ENCODE peak calls at places on chromosomes 12 and 14, in ten cellular contexts. E is right cardiac atrium; O is NCI-H460; G is dorsolateral prefrontal cortex; I is stimulated activated CD4-positive, alpha-beta T cell treated with anti-CD3 and anti-CD28 coated beads, Interleukin-1b, Interleukin-23, amount 100 ng/mL, for 24 hours; T is SK-N-SH; F is activated CD8-positive, alpha-beta memory T cell treated with anti-CD3 and anti-CD28 coated beads, Interleukin-2, amount 10 ng/mL, durations not matched to agents 7 days and 5 days; A is D341Med; V is HS-27A; Y is EH. R is an unnamed sample.

GRCh38 chr12:27515671-27516070 is 8.3 kb upstream of the PPFIBP1 start:
- DNase-seq in T (no peak), E (no peak), F (no peak), O (no peak), A (no peak), G (no peak), I (no peak), V (no peak), Y (no peak), R (no peak)

GRCh38 chr12:43102506-43103269 is 449.3 kb downstream of the ADAMTS20 start:
- DNase-seq in I (no peak), E (no peak), F (no peak), V (no peak), O (no peak), G (no peak), Y (no peak), T (no peak), A (no peak), R (no peak)

GRCh38 chr14:77097006-77097688 is 911 bp upstream of the CIPC start:
- DNase-seq in E (no peak), F (no peak), Y (no peak), A (no peak), T (no peak), V (peak), O (no peak), G (no peak), I (no peak), R (peak)

GRCh38 chr12:85688837-85689236 is 147.4 kb downstream of the RASSF9 start:
- DNase-seq in Y (no peak), F (no peak), G (no peak), O (no peak), A (peak), I (no peak), V (no peak), T (no peak), E (no peak), R (no peak)

GRCh38 chr12:31966558-31967205 is 7.5 kb downstream of the RESF1 start:
- DNase-seq in A (no peak), V (no peak), O (no peak), F (peak), T (no peak), E (no peak), Y (no peak), G (no peak), I (no peak), R (no peak)

GRCh38 chr14:71932229-71932951 is at the start of gene RGS6:
- DNase-seq in I (no peak), A (peak), O (peak), E (peak), Y (peak), G (no peak), T (peak), V (no peak), F (no peak), R (peak)

GRCh38 chr14:64950889-64951288 is 8.3 kb upstream of the GPX2 start:
- DNase-seq in Y (no peak), I (no peak), F (no peak), G (no peak), O (no peak), A (no peak), T (no peak), E (peak), V (no peak), R (no peak)

GRCh38 chr12:51036165-51036765 is 10.1 kb upstream of the SLC11A2 start:
- DNase-seq in Y (no peak), F (no peak), I (no peak), V (no peak), A (no peak), G (no peak), T (no peak), E (no peak), O (no peak), R (no peak)

GRCh38 chr14:79724934-79725717 is 486.2 kb downstream of the DIO2 start:
- DNase-seq in V (no peak), Y (no peak), O (no peak), A (no peak), I (no peak), F (no peak), E (no peak), G (no peak), T (no peak), R (no peak)

GRCh38 chr12:6199531-6200265 is 502 bp upstream of the CD9 start:
- DNase-seq in T (no peak), A (peak), G (no peak), O (no peak), I (no peak), Y (peak), F (no peak), E (peak), V (no peak), R (no peak)

GRCh38 chr12:113413488-113413939 is 8.7 kb upstream of the SDSL start:
- DNase-seq in Y (peak), O (peak), T (no peak), E (peak), I (no peak), F (no peak), G (no peak), V (no peak), A (no peak), R (no peak)

GRCh38 chr14:38959021-38959420 is 144.0 kb downstream of the SEC23A start:
- DNase-seq in Y (no peak), I (no peak), F (no peak), E (no peak), G (no peak), T (no peak), V (no peak), A (no peak), O (no peak), R (no peak)

GRCh38 chr12:64992641-64993040 is 128.5 kb downstream of the WIF1 start:
- DNase-seq in I (no peak), Y (no peak), F (no peak), E (no peak), V (no peak), G (no peak), O (no peak), T (no peak), A (no peak), R (no peak)

GRCh38 chr12:132582582-132583279 is 27.7 kb downstream of the LRCOL1 start:
- DNase-seq in V (no peak), A (no peak), I (no peak), G (no peak), F (no peak), Y (no peak), O (no peak), T (no peak), E (peak), R (no peak)

GRCh38 chr12:12172106-12172511 is 94.7 kb downstream of the LRP6 start:
- DNase-seq in G (no peak), O (no peak), F (peak), E (no peak), V (no peak), Y (peak), A (no peak), T (no peak), I (no peak), R (no peak)

GRCh38 chr12:123269395-123269892 is 2.2 kb downstream of the CDK2AP1 start:
- DNase-seq in O (no peak), E (peak), V (no peak), F (peak), I (no peak), A (peak), T (peak), Y (peak), G (peak), R (peak)

GRCh38 chr14:60221441-60221840 is 27.6 kb upstream of the PPM1A start:
- DNase-seq in E (no peak), A (no peak), T (no peak), G (no peak), V (no peak), Y (no peak), O (no peak), F (no peak), I (no peak), R (no peak)

GRCh38 chr12:65899289-65899688 is 75.0 kb downstream of the HMGA2 start:
- DNase-seq in O (no peak), Y (no peak), G (no peak), V (no peak), F (no peak), I (no peak), T (no peak), A (no peak), E (no peak), R (no peak)

GRCh38 chr14:24151404-24152080 is 4.2 kb downstream of the RNF31 start:
- DNase-seq in E (no peak), G (no peak), I (no peak), F (no peak), O (no peak), V (no peak), T (no peak), A (no peak), Y (no peak), R (no peak)

GRCh38 chr14:65850429-65851145 is 438.1 kb downstream of the FUT8 start:
- DNase-seq in V (no peak), O (no peak), A (no peak), F (peak), E (no peak), Y (no peak), T (peak), G (peak), I (peak), R (no peak)

GRCh38 chr14:38212996-38213395 is 5.3 kb downstream of the SSTR1 start:
- DNase-seq in O (no peak), V (no peak), I (no peak), Y (peak), F (no peak), E (no peak), A (no peak), T (no peak), G (no peak), R (no peak)

GRCh38 chr12:126588586-126589249 is 1523.5 kb downstream of the AACS start:
- DNase-seq in A (no peak), G (no peak), E (no peak), O (no peak), I (peak), T (no peak), Y (no peak), V (no peak), F (no peak), R (no peak)

GRCh38 chr12:55847033-55847432 is 4.3 kb upstream of the MMP19 start:
- DNase-seq in E (no peak), T (no peak), A (no peak), O (no peak), V (no peak), F (no peak), G (no peak), Y (peak), I (no peak), R (peak)

GRCh38 chr12:49043856-49044258 is 16.7 kb downstream of the KMT2D start:
- DNase-seq in V (no peak), G (no peak), A (peak), F (peak), O (peak), E (peak), Y (peak), I (peak), T (peak), R (peak)

GRCh38 chr14:104238424-104239184 is 100.2 kb downstream of the KIF26A start:
- DNase-seq in I (no peak), E (no peak), A (peak), F (no peak), G (no peak), Y (no peak), O (no peak), V (no peak), T (no peak), R (no peak)

GRCh38 chr12:124862768-124863408 is 776 bp downstream of the SCARB1 start:
- DNase-seq in Y (peak), I (no peak), E (peak), O (no peak), F (peak), A (no peak), V (no peak), G (peak), T (peak), R (peak)

GRCh38 chr14:34051966-34052657 is 101.2 kb upstream of the EGLN3 start:
- DNase-seq in E (no peak), I (no peak), G (no peak), A (no peak), F (peak), T (no peak), O (no peak), V (no peak), Y (peak), R (no peak)

GRCh38 chr12:49985981-49986380 is 13.2 kb downstream of the AQP6 start:
- DNase-seq in F (no peak), Y (no peak), O (no peak), V (no peak), E (no peak), T (no peak), I (no peak), A (no peak), G (no peak), R (no peak)